ENCODE peak calls at places on chromosomes 6 and 20, in five cellular contexts. D is uterus, P is esophagus muscularis mucosa, E is IMR-90, N is sigmoid colon. K is an unnamed sample.

GRCh38 chr6:18503588-18504231 is 116.6 kb downstream of the RNF144B start:
- DNase-seq in D (peak), P (peak), E (peak), N (peak), K (peak)

GRCh38 chr6:57421503-57421902 is 104.1 kb downstream of the PRIM2 start:
- DNase-seq in D (no peak), P (no peak), E (no peak), N (no peak), K (no peak)

GRCh38 chr6:142482249-142482648 is 180.4 kb downstream of the ADGRG6 start:
- DNase-seq in D (no peak), P (no peak), E (peak), N (no peak), K (no peak)

GRCh38 chr20:59071224-59071623 is 28.6 kb upstream of the PRELID3B start:
- DNase-seq in D (no peak), P (no peak), E (no peak), N (no peak), K (no peak)

GRCh38 chr20:845226-845868 is 11.8 kb downstream of the FAM110A start:
- DNase-seq in D (no peak), P (no peak), E (no peak), N (no peak), K (peak)

GRCh38 chr6:51855310-51856082 is 231.9 kb downstream of the PKHD1 start:
- DNase-seq in D (no peak), P (no peak), E (peak), N (no peak), K (peak)

GRCh38 chr20:3431109-3431508 is 23.6 kb upstream of the DNAAF9 start:
- DNase-seq in D (no peak), P (no peak), E (peak), N (no peak), K (no peak)

GRCh38 chr6:106511274-106512047 is 117.8 kb downstream of the RTN4IP1 start:
- DNase-seq in D (no peak), P (no peak), E (no peak), N (peak), K (peak)

GRCh38 chr6:23179994-23180393 is 610.6 kb downstream of the HDGFL1 start:
- DNase-seq in D (no peak), P (no peak), E (no peak), N (no peak), K (no peak)

GRCh38 chr6:156933201-156934053 is 156.2 kb downstream of the ARID1B start:
- DNase-seq in D (no peak), P (no peak), E (no peak), N (no peak), K (peak)

GRCh38 chr6:143549630-143550268 is 38.2 kb upstream of the FUCA2 start:
- DNase-seq in D (no peak), P (no peak), E (no peak), N (no peak), K (no peak)

GRCh38 chr6:12371641-12372146 is 81.5 kb downstream of the EDN1 start:
- DNase-seq in D (no peak), P (no peak), E (peak), N (no peak), K (no peak)

GRCh38 chr6:151659212-151659611 is 148.3 kb upstream of the ESR1 start:
- DNase-seq in D (no peak), P (no peak), E (no peak), N (no peak), K (no peak)

GRCh38 chr6:139996253-139996834 is 621.9 kb upstream of the CITED2 start:
- DNase-seq in D (no peak), P (no peak), E (no peak), N (no peak), K (no peak)
- TF ChIP-seq CTCF in D (no peak), P (no peak), E (peak), N (no peak), K (no peak)

GRCh38 chr20:64051532-64052325 is 2.3 kb upstream of the SOX18 start:
- DNase-seq in D (no peak), P (no peak), E (no peak), N (no peak), K (peak)
- TF ChIP-seq POLR2A in D (peak), P (no peak), E (no peak), N (no peak), K (no peak)

GRCh38 chr6:27867941-27868705 is 44.1 kb downstream of the OR2B2 start:
- DNase-seq in D (no peak), P (no peak), E (peak), N (no peak), K (no peak)
- H3K4me3 ChIP-seq in D (no peak), P (peak), E (no peak), N (no peak), K (peak)

DNA sequence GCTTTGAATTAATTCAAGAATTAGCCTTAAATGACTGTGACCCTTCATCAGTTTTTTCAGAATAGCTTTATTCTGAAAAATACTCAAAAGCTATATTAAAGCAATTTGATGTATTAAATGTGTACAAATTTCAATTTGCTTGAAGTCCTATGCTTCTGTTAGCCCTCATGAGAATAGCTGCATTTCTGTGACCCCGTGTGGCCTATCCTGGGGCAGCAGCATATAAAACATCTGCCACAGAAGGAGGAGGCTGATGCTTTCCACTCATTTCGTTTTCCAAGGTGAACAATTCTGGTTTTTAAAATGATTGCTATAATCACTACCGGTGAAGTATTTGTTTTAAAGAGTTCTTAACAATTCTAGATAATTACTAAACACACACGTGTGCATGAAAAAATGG is 360.3 kb downstream of the BTBD9 start:
- DNase-seq in D (no peak), P (no peak), E (no peak), N (no peak), K (no peak)
- TF ChIP-seq CTCF in D (no peak), P (no peak), E (peak), N (no peak), K (no peak)

DNA sequence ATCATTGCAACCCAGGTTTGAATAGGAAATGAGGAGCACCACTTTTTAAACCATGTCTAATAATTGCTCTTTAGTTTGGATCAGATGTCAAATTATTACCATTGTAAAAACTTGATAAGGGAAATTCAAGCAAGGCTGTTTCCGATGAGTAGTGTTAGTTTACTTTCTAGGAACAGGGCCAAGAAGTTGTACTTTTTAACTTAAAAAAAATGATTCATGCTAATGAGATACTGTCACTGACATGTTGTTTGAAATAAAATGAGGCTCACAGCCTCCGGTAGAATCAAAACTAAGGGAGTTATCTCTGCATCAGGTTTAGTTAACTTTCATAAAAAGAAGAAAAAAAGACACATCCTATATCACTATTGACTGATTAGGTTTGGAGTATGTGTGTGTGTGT is 55.2 kb upstream of the SUPT3H start:
- DNase-seq in D (no peak), P (no peak), E (peak), N (no peak), K (no peak)
- TF ChIP-seq POLR2A in D (no peak), P (no peak), E (no peak), N (no peak), K (no peak)

GRCh38 chr6:87534377-87535047 is 55.3 kb downstream of the RARS2 start:
- DNase-seq in D (no peak), P (no peak), E (no peak), N (no peak), K (no peak)
- H3K4me3 ChIP-seq in D (no peak), P (no peak), E (no peak), N (no peak), K (no peak)

GRCh38 chr6:33931799-33932198 is 128.0 kb upstream of the MLN start:
- DNase-seq in D (no peak), P (no peak), E (no peak), N (no peak), K (no peak)

GRCh38 chr6:33933101-33933500 is 129.3 kb upstream of the MLN start:
- DNase-seq in D (no peak), P (no peak), E (no peak), N (no peak), K (no peak)

GRCh38 chr6:33936911-33937310 is 133.1 kb upstream of the MLN start:
- DNase-seq in D (no peak), P (no peak), E (no peak), N (no peak), K (no peak)

GRCh38 chr6:33934726-33935270 is 131.0 kb upstream of the MLN start:
- DNase-seq in D (no peak), P (no peak), E (no peak), N (no peak), K (no peak)

GRCh38 chr6:33935439-33936080 is 131.8 kb upstream of the MLN start:
- DNase-seq in D (no peak), P (no peak), E (no peak), N (no peak), K (no peak)
- TF ChIP-seq CTCF in D (no peak), P (no peak), E (no peak), N (no peak), K (no peak)

DNA sequence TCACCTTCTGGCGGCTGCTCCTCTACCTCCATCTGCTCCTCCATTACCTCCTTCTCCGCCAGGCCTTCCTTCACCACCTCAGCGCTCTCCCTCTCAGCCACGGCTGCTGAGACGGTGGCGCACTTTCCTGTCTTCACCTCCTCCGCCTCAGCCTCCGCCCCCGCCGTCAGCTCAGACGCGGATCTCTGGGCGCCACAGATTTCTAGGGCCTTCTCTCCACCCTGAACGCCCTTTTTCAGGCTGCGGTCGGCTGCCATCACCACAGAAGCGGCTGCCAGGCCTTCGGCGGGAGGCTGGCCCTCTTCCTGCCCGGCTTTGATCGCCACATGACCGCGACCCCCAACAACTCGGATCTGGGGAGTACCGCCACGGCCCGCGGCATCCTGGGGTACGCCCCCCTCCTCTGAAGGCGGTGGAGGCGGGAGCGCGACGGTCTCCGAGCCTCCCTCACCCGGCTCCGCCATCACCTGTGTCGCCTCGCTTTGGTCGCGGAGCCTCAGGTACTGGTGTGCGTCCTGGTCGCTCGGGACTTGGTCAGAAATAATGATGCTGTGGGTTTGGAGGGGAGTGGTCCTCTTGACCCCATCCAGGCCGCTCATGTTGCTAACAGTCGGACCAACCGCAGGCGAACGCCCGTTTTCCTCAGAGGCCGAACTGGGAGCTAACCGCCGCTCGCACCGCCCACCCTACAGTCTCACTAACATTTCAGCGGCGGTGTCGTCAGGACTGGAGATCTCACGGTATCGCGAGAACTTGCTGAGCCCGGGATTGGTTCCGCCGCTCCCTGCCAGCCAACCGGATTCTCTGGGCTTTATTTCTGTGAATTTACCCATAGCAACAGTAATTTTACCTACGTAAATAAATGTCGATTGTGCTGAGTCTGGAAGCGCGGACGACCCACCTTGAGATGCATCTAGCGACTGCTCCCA is at the start of gene TSPYL1:
- DNase-seq in D (peak), P (peak), E (peak), N (peak), K (peak)
- TF ChIP-seq POLR2A in D (peak), P (peak), E (peak), N (peak), K (peak)

GRCh38 chr20:37695684-37696342 is 2.0 kb downstream of the CTNNBL1 start:
- DNase-seq in D (no peak), P (no peak), E (no peak), N (no peak), K (no peak)

GRCh38 chr20:37693629-37694626 is at the start of gene CTNNBL1:
- DNase-seq in D (peak), P (peak), E (peak), N (peak), K (peak)

GRCh38 chr20:37690626-37691369 is 3.0 kb upstream of the CTNNBL1 start:
- DNase-seq in D (no peak), P (no peak), E (no peak), N (no peak), K (no peak)

GRCh38 chr20:37692447-37693166 is 1.2 kb upstream of the CTNNBL1 start:
- DNase-seq in D (no peak), P (no peak), E (no peak), N (no peak), K (no peak)

DNA sequence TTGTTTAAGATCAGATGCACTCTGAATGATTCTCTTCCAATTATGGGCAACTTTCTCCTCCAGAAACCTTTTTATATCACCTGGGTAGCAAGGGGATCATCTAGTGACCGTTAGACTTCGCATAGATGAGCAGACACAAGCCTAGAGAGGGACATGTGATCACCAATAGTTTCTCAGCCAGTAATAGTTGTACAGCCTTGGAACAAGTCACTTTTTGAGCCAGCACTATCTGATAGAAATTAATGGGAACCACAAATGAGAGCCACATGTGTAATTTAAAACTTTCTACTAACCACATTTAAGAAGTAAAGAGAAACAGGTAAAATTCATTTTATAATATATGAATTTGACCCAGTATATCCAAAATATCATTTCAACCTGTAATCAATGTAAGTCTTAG is 627 bp upstream of the CTNNBL1 start:
- DNase-seq in D (no peak), P (no peak), E (no peak), N (no peak), K (no peak)
- H3K4me3 ChIP-seq in D (peak), P (peak), E (peak), N (peak), K (no peak)

K was measured in adrenal gland.